ENCODE peak calls at places on chromosome 20, in nine cellular contexts. O is GM10248, F is mesothelial cell of epicardium, X is nephron progenitor cell, Y is AG09319, G is neural crest cell, K is MCF 10A, C is activated B cell treated with CpG ODN at 0.5 μM for 24 hours, T is type B pancreatic cell. Q is an unnamed sample.

GRCh38 chr20:23995905-23996666 is 7.5 kb upstream of the GGTLC1 start:
- DNase-seq in O (peak; percentile 39), F (peak; percentile 74), X (peak; percentile 68), Y (peak; percentile 8), G (peak; percentile 40), K (peak; percentile 43), C (peak; percentile 27), T (no peak), Q (no peak)

GRCh38 chr20:51388227-51388626 is 154.3 kb downstream of the NFATC2 start:
- DNase-seq in O (no peak), F (no peak), X (no peak), Y (no peak), G (no peak), K (peak; percentile 13), C (no peak), T (no peak), Q (no peak)

GRCh38 chr20:47054506-47054905 is 159.9 kb downstream of the EYA2 start:
- DNase-seq in O (no peak), F (no peak), X (no peak), Y (no peak), G (no peak), K (no peak), C (no peak), T (no peak), Q (no peak)

GRCh38 chr20:58853466-58853865 is 950 bp downstream of the GNAS start:
- DNase-seq in O (no peak), F (no peak), X (no peak), Y (no peak), G (no peak), K (no peak), C (no peak), T (no peak), Q (no peak)

GRCh38 chr20:56439784-56440291 is 27.8 kb downstream of the CASS4 start:
- DNase-seq in O (no peak), F (peak; percentile 41), X (no peak), Y (peak; percentile 93), G (no peak), K (no peak), C (no peak), T (no peak), Q (no peak)

GRCh38 chr20:23613676-23614075 is 8.0 kb upstream of the CST9 start:
- DNase-seq in O (no peak), F (no peak), X (no peak), Y (no peak), G (no peak), K (no peak), C (no peak), T (no peak), Q (no peak)

GRCh38 chr20:58598271-58599015 is 52.6 kb upstream of the STX16 start:
- DNase-seq in O (no peak), F (no peak), X (no peak), Y (peak; percentile 20), G (no peak), K (peak; percentile 38), C (no peak), T (no peak), Q (no peak)

GRCh38 chr20:36454664-36455427 is 86.5 kb upstream of the MYL9 start:
- DNase-seq in O (no peak), F (peak; percentile 60), X (peak; percentile 65), Y (no peak), G (no peak), K (no peak), C (no peak), T (no peak), Q (no peak)

GRCh38 chr20:56805313-56805712 is 176.2 kb downstream of the TFAP2C start:
- DNase-seq in O (no peak), F (no peak), X (no peak), Y (no peak), G (no peak), K (no peak), C (no peak), T (no peak), Q (no peak)

GRCh38 chr20:9977629-9978028 is 57.2 kb upstream of the ANKEF1 start:
- DNase-seq in O (no peak), F (no peak), X (no peak), Y (no peak), G (no peak), K (peak; percentile 29), C (no peak), T (no peak), Q (no peak)

GRCh38 chr20:1103751-1104150 is 14.7 kb upstream of the PSMF1 start:
- DNase-seq in O (no peak), F (no peak), X (no peak), Y (no peak), G (no peak), K (no peak), C (no peak), T (no peak), Q (no peak)

GRCh38 chr20:53829706-53830521 is 236.3 kb upstream of the ZNF217 start:
- DNase-seq in O (no peak), F (no peak), X (no peak), Y (peak; percentile 23), G (no peak), K (peak; percentile 53), C (no peak), T (no peak), Q (no peak)

GRCh38 chr20:17525650-17526049 is 5.5 kb downstream of the BFSP1 start:
- DNase-seq in O (no peak), F (no peak), X (peak; percentile 27), Y (no peak), G (no peak), K (peak; percentile 48), C (no peak), T (no peak), Q (no peak)

GRCh38 chr20:9206486-9206885 is 137.6 kb downstream of the PLCB4 start:
- DNase-seq in O (no peak), F (no peak), X (no peak), Y (no peak), G (no peak), K (no peak), C (no peak), T (no peak), Q (no peak)

GRCh38 chr20:25273541-25274358 is 25.9 kb downstream of the PYGB start:
- DNase-seq in O (no peak), F (no peak), X (no peak), Y (no peak), G (no peak), K (no peak), C (peak; percentile 4), T (no peak), Q (no peak)

GRCh38 chr20:6053064-6053775 is 640 bp downstream of the LRRN4 start:
- DNase-seq in O (no peak), F (no peak), X (no peak), Y (no peak), G (no peak), K (no peak), C (no peak), T (no peak), Q (no peak)

GRCh38 chr20:1467355-1468116 is 887 bp upstream of the NSFL1C start:
- DNase-seq in O (no peak), F (no peak), X (no peak), Y (no peak), G (no peak), K (no peak), C (peak; percentile 35), T (peak; percentile 61), Q (no peak)

GRCh38 chr20:57629976-57630525 is 9.8 kb upstream of the ZBP1 start:
- DNase-seq in O (no peak), F (no peak), X (no peak), Y (no peak), G (no peak), K (no peak), C (no peak), T (no peak), Q (no peak)

GRCh38 chr20:19376451-19376971 is 164.1 kb downstream of the SLC24A3 start:
- DNase-seq in O (no peak), F (no peak), X (no peak), Y (no peak), G (no peak), K (no peak), C (no peak), T (no peak), Q (no peak)

GRCh38 chr20:3218307-3218988 is 9.2 kb downstream of the ITPA start:
- DNase-seq in O (peak; percentile 87), F (peak; percentile 77), X (peak; percentile 86), Y (no peak), G (peak; percentile 75), K (peak; percentile 60), C (peak; percentile 69), T (peak; percentile 79), Q (peak; percentile 72)

GRCh38 chr20:59006864-59007757 is at the start of gene CTSZ:
- DNase-seq in O (peak; percentile 83), F (peak; percentile 65), X (peak; percentile 72), Y (no peak), G (no peak), K (peak; percentile 39), C (peak; percentile 65), T (no peak), Q (peak; percentile 25)

GRCh38 chr20:56463428-56463827 is 5.0 kb upstream of the RTF2 start:
- DNase-seq in O (no peak), F (no peak), X (no peak), Y (no peak), G (no peak), K (no peak), C (no peak), T (no peak), Q (no peak)

GRCh38 chr20:5844063-5844681 is 94.0 kb downstream of the SHLD1 start:
- DNase-seq in O (peak; percentile 54), F (no peak), X (no peak), Y (no peak), G (no peak), K (peak; percentile 83), C (no peak), T (no peak), Q (no peak)

GRCh38 chr20:48336647-48337046 is 491.2 kb downstream of the PREX1 start:
- DNase-seq in O (no peak), F (no peak), X (no peak), Y (no peak), G (no peak), K (no peak), C (no peak), T (no peak), Q (no peak)
- TF ChIP-seq CTCF in O (no peak), F (no peak), X (no peak), Y (no peak), G (no peak), K (no peak), C (no peak), T (no peak), Q (no peak)

GRCh38 chr20:49936153-49937022 is at the start of gene RNF114:
- DNase-seq in O (peak; percentile 99), F (peak; percentile 86), X (peak; percentile 97), Y (peak; percentile 75), G (peak; percentile 88), K (peak; percentile 90), C (peak; percentile 83), T (peak; percentile 93), Q (peak; percentile 83)
- TF ChIP-seq CTCF in O (no peak), F (no peak), X (no peak), Y (no peak), G (no peak), K (no peak), C (no peak), T (no peak), Q (peak; percentile 9)

GRCh38 chr20:33480071-33480470 is 9.8 kb upstream of the CBFA2T2 start:
- DNase-seq in O (no peak), F (no peak), X (no peak), Y (no peak), G (no peak), K (no peak), C (no peak), T (no peak), Q (no peak)
- TF ChIP-seq CTCF in O (no peak), F (no peak), X (no peak), Y (no peak), G (no peak), K (no peak), C (no peak), T (no peak), Q (no peak)

GRCh38 chr20:38202153-38202981 is 37.3 kb upstream of the TGM2 start:
- DNase-seq in O (no peak), F (no peak), X (no peak), Y (no peak), G (no peak), K (no peak), C (no peak), T (no peak), Q (no peak)
- TF ChIP-seq CTCF in O (no peak), F (no peak), X (no peak), Y (no peak), G (no peak), K (no peak), C (no peak), T (no peak), Q (no peak)

Q was measured in progenitor cell of endocrine pancreas.